ENCODE peak calls at places on chromosomes 12 and 14, in five cellular contexts. One of them, this sample, is unnamed.

GRCh38 chr12:111184161-111184560 is 184.7 kb downstream of the PHETA1 start:
- DNase-seq in astrocyte of the spinal cord: no peak
- DNase-seq in activated naive CD4-positive, alpha-beta T cell: no peak
- DNase-seq in DMS79 treated with DMSO at 0.1 percent for 48 hours: no peak
- DNase-seq in stimulated activated CD4-positive, alpha-beta T cell treated with anti-CD3 and anti-CD28 coated beads, Interleukin-1b, Interleukin-23, amount 100 ng/mL, for 24 hours: no peak
- DNase-seq in this sample: no peak

GRCh38 chr12:115037830-115038229 is 353.9 kb upstream of the TBX3 start:
- DNase-seq in astrocyte of the spinal cord: no peak
- DNase-seq in activated naive CD4-positive, alpha-beta T cell: no peak
- DNase-seq in DMS79 treated with DMSO at 0.1 percent for 48 hours: no peak
- DNase-seq in stimulated activated CD4-positive, alpha-beta T cell treated with anti-CD3 and anti-CD28 coated beads, Interleukin-1b, Interleukin-23, amount 100 ng/mL, for 24 hours: no peak
- DNase-seq in this sample: no peak

GRCh38 chr12:51591020-51591901 is at the start of gene SCN8A:
- DNase-seq in astrocyte of the spinal cord: peak
- DNase-seq in activated naive CD4-positive, alpha-beta T cell: no peak
- DNase-seq in DMS79 treated with DMSO at 0.1 percent for 48 hours: peak
- DNase-seq in stimulated activated CD4-positive, alpha-beta T cell treated with anti-CD3 and anti-CD28 coated beads, Interleukin-1b, Interleukin-23, amount 100 ng/mL, for 24 hours: peak
- DNase-seq in this sample: peak

GRCh38 chr14:91202234-91202974 is 42.1 kb downstream of the GPR68 start:
- DNase-seq in astrocyte of the spinal cord: peak
- DNase-seq in activated naive CD4-positive, alpha-beta T cell: no peak
- DNase-seq in DMS79 treated with DMSO at 0.1 percent for 48 hours: no peak
- DNase-seq in stimulated activated CD4-positive, alpha-beta T cell treated with anti-CD3 and anti-CD28 coated beads, Interleukin-1b, Interleukin-23, amount 100 ng/mL, for 24 hours: no peak
- DNase-seq in this sample: no peak

GRCh38 chr14:78737606-78738005 is 567.4 kb downstream of the NRXN3 start:
- DNase-seq in astrocyte of the spinal cord: no peak
- DNase-seq in activated naive CD4-positive, alpha-beta T cell: no peak
- DNase-seq in DMS79 treated with DMSO at 0.1 percent for 48 hours: no peak
- DNase-seq in stimulated activated CD4-positive, alpha-beta T cell treated with anti-CD3 and anti-CD28 coated beads, Interleukin-1b, Interleukin-23, amount 100 ng/mL, for 24 hours: no peak
- DNase-seq in this sample: no peak

GRCh38 chr12:81468206-81468605 is 290.9 kb downstream of the PPFIA2 start:
- DNase-seq in astrocyte of the spinal cord: peak
- DNase-seq in activated naive CD4-positive, alpha-beta T cell: no peak
- DNase-seq in DMS79 treated with DMSO at 0.1 percent for 48 hours: no peak
- DNase-seq in stimulated activated CD4-positive, alpha-beta T cell treated with anti-CD3 and anti-CD28 coated beads, Interleukin-1b, Interleukin-23, amount 100 ng/mL, for 24 hours: no peak
- DNase-seq in this sample: no peak

GRCh38 chr12:32191445-32191844 is 84.8 kb downstream of the BICD1 start:
- DNase-seq in astrocyte of the spinal cord: no peak
- DNase-seq in activated naive CD4-positive, alpha-beta T cell: no peak
- DNase-seq in DMS79 treated with DMSO at 0.1 percent for 48 hours: no peak
- DNase-seq in stimulated activated CD4-positive, alpha-beta T cell treated with anti-CD3 and anti-CD28 coated beads, Interleukin-1b, Interleukin-23, amount 100 ng/mL, for 24 hours: no peak
- DNase-seq in this sample: no peak

GRCh38 chr12:123118397-123118945 is 32.4 kb downstream of the PITPNM2 start:
- DNase-seq in astrocyte of the spinal cord: no peak
- DNase-seq in activated naive CD4-positive, alpha-beta T cell: no peak
- DNase-seq in DMS79 treated with DMSO at 0.1 percent for 48 hours: no peak
- DNase-seq in stimulated activated CD4-positive, alpha-beta T cell treated with anti-CD3 and anti-CD28 coated beads, Interleukin-1b, Interleukin-23, amount 100 ng/mL, for 24 hours: no peak
- DNase-seq in this sample: no peak

GRCh38 chr14:77212933-77213656 is 31.5 kb downstream of the TMEM63C start:
- DNase-seq in astrocyte of the spinal cord: peak
- DNase-seq in activated naive CD4-positive, alpha-beta T cell: no peak
- DNase-seq in DMS79 treated with DMSO at 0.1 percent for 48 hours: peak
- DNase-seq in stimulated activated CD4-positive, alpha-beta T cell treated with anti-CD3 and anti-CD28 coated beads, Interleukin-1b, Interleukin-23, amount 100 ng/mL, for 24 hours: peak
- DNase-seq in this sample: peak

This sample was measured in H1.